ENCODE peak calls at places on chromosome 6, in four cellular contexts. N, L, P and A are unnamed samples.

GRCh38 chr6:108797951-108798671 is 50.1 kb upstream of the ARMC2 start:
- DNase-seq in N (no peak), L (no peak), P (no peak), A (no peak)

GRCh38 chr6:169224185-169224695 is 29.4 kb downstream of the THBS2 start:
- DNase-seq in N (no peak), L (no peak), P (no peak), A (no peak)

GRCh38 chr6:113464959-113465358 is 392.2 kb upstream of the MARCKS start:
- DNase-seq in N (no peak), L (no peak), P (no peak), A (no peak)

GRCh38 chr6:71383891-71384489 is 95.4 kb downstream of the OGFRL1 start:
- DNase-seq in N (peak), L (no peak), P (no peak), A (peak)

GRCh38 chr6:63816979-63817436 is 181.4 kb downstream of the PHF3 start:
- DNase-seq in N (peak), L (no peak), P (no peak), A (peak)

GRCh38 chr6:11212625-11213024 is 19.8 kb downstream of the NEDD9 start:
- DNase-seq in N (no peak), L (no peak), P (no peak), A (no peak)

GRCh38 chr6:6725120-6725833 is 136.8 kb downstream of the LY86 start:
- DNase-seq in N (no peak), L (no peak), P (no peak), A (no peak)

GRCh38 chr6:41640436-41640835 is 2.2 kb downstream of the MDFI start:
- DNase-seq in N (no peak), L (no peak), P (no peak), A (no peak)

GRCh38 chr6:165817771-165818170 is 154.7 kb upstream of the PDE10A start:
- DNase-seq in N (no peak), L (no peak), P (no peak), A (no peak)

GRCh38 chr6:75402296-75402695 is 91.3 kb downstream of the FILIP1 start:
- DNase-seq in N (no peak), L (no peak), P (no peak), A (peak)

GRCh38 chr6:150857062-150857905 is 8.2 kb upstream of the MTHFD1L start:
- DNase-seq in N (no peak), L (no peak), P (no peak), A (no peak)

GRCh38 chr6:39360378-39360777 is 37.9 kb upstream of the KCNK16 start:
- DNase-seq in N (no peak), L (no peak), P (no peak), A (no peak)